ENCODE peak calls at places on chromosome 6, in four cellular contexts. K is SJSA1, C is heart left ventricle, S is fibroblast of lung. P is an unnamed sample. For H3K36me3, the result is how much of the 10 kb centered on the place peaks cover.

GRCh38 chr6:165451845-165452244 is 142.4 kb upstream of the C6orf118 start:
- DNase-seq in C (no peak), S (no peak), K (no peak), P (no peak)

GRCh38 chr6:129936329-129937165 is 75.4 kb upstream of the TMEM244 start:
- DNase-seq in K (peak), C (peak), S (peak), P (no peak)

GRCh38 chr6:157556671-157557430 is 175.9 kb downstream of the ZDHHC14 start:
- DNase-seq in K (no peak), S (no peak), C (no peak), P (no peak)

GRCh38 chr6:45835725-45836437 is 179.8 kb downstream of the CLIC5 start:
- DNase-seq in C (no peak), S (peak), K (no peak), P (no peak)

GRCh38 chr6:73285674-73286283 is 22.8 kb upstream of the KHDC1 start:
- DNase-seq in S (peak), C (no peak), K (no peak), P (no peak)

GRCh38 chr6:129317931-129318820 is 391.8 kb downstream of the ARHGAP18 start:
- DNase-seq in C (no peak), S (peak), K (peak), P (no peak)

GRCh38 chr6:149336529-149336928 is 19.0 kb downstream of the TAB2 start:
- DNase-seq in K (no peak), S (peak), C (no peak), P (no peak)

GRCh38 chr6:79755967-79756366 is 124.8 kb downstream of the SH3BGRL2 start:
- DNase-seq in S (no peak), K (no peak), C (no peak), P (no peak)

GRCh38 chr6:156883497-156884252 is 106.5 kb downstream of the ARID1B start:
- DNase-seq in C (no peak), K (no peak), S (no peak), P (no peak)

GRCh38 chr6:148146717-148147116 is 195.9 kb upstream of the SASH1 start:
- DNase-seq in C (no peak), K (no peak), S (peak), P (no peak)

GRCh38 chr6:164578616-164579015 is 730.8 kb downstream of the C6orf118 start:
- DNase-seq in C (no peak), S (no peak), K (no peak), P (no peak)

GRCh38 chr6:109236140-109237081 is 141.1 kb downstream of the CEP57L1 start:
- DNase-seq in C (no peak), K (no peak), S (no peak), P (no peak)

GRCh38 chr6:24858154-24858801 is 59.6 kb upstream of the ARMH2 start:
- DNase-seq in C (no peak), S (no peak), K (no peak), P (no peak)

GRCh38 chr6:54805077-54805476 is 41.5 kb upstream of the FAM83B start:
- DNase-seq in C (no peak), S (peak), K (peak), P (no peak)

GRCh38 chr6:119034827-119035458 is 43.5 kb downstream of the FAM184A start:
- DNase-seq in C (no peak), S (no peak), K (no peak), P (no peak)

GRCh38 chr6:124022641-124023040 is 219.0 kb downstream of the NKAIN2 start:
- DNase-seq in C (no peak), K (no peak), S (no peak), P (no peak)

GRCh38 chr6:23655502-23655901 is 470.5 kb upstream of the NRSN1 start:
- DNase-seq in S (no peak), K (no peak), C (no peak), P (no peak)

GRCh38 chr6:137094411-137095008 is 49.7 kb upstream of the IL20RA start:
- DNase-seq in K (peak), C (peak), S (peak), P (peak)

GRCh38 chr6:2663123-2663522 is 87.6 kb downstream of the MYLK4 start:
- DNase-seq in K (no peak), C (no peak), S (no peak), P (no peak)

GRCh38 chr6:167662104-167662880 is 164.4 kb upstream of the AFDN start:
- DNase-seq in S (no peak), C (no peak), K (no peak), P (no peak)

GRCh38 chr6:6219716-6220115 is 100.7 kb downstream of the F13A1 start:
- DNase-seq in K (no peak), S (no peak), C (no peak), P (no peak)

GRCh38 chr6:6221829-6222535 is 98.5 kb downstream of the F13A1 start:
- DNase-seq in K (no peak), S (no peak), C (no peak), P (no peak)

GRCh38 chr6:6218246-6219085 is 102.0 kb downstream of the F13A1 start:
- DNase-seq in K (no peak), S (no peak), C (no peak), P (no peak)

GRCh38 chr6:6220718-6221117 is 99.7 kb downstream of the F13A1 start:
- DNase-seq in C (no peak), K (no peak), S (no peak), P (no peak)

DNA sequence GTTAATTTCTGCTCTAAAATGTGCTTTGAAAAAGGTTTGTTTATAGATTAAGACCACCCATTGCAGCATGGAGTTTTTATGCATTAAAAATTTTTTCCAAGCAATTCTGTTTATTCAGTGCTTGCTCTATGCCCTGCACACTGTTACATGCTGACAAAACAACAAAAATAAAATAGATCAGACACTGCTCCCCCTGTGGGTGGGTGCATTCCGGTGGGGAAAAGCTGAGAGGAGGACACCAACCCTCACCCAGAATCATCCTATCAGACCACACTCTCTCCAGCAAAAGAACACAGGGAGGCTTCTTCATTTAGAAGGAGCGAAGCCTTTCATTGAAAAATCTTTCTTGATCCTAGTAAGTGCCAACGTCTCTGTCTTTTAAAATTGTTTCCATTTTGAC is 102.6 kb downstream of the F13A1 start:
- DNase-seq in C (no peak), S (no peak), K (no peak), P (no peak)
- H3K36me3 ChIP-seq in C (under half), S (under half), K (under half), P (under half)

DNA sequence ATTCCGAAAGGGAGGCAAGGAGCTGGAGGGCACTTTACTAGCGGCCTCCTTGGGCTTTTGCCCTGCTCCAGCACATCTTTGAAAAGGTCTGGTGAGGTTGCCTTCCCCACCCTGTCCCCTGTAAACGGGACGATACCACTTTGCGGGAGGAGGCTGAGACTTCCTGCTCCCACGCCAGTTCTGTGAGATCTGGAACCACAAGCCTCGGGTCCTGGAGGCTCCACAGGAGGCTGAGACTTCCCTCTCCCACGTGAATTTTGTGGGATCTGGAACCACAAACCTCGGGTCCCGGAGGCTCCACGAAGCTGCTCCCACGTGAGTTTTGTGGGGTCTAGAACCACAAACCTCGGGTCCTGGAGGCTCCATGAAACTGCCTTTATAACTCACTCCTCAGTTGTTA is 209.3 kb downstream of the DLL1 start:
- DNase-seq in S (no peak), C (no peak), K (no peak), P (no peak)
- H3K36me3 ChIP-seq in S (under half), C (under half), K (under half), P (under half)

DNA sequence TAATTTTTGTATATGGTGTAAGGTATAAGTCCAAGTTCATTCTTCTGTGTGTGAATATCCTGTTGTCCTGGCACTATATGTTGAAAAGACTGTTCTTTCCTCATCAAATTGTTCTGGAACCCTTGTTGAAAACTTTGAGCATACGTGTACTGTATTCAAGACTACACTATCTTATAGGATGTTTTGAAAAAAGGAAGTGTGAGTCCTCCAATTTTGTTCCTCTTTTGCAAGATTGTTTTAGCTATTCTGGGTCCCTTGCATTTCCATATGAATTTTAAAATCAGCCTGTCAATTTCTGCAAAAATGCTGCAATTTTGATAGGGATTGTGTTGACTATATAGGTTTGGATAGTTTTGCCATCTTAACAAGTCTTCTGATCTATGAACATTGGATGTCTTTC is 195.2 kb downstream of the BACH2 start:
- DNase-seq in C (no peak), K (no peak), S (no peak), P (no peak)
- H3K36me3 ChIP-seq in C (under half), K (under half), S (under half), P (under half)

DNA sequence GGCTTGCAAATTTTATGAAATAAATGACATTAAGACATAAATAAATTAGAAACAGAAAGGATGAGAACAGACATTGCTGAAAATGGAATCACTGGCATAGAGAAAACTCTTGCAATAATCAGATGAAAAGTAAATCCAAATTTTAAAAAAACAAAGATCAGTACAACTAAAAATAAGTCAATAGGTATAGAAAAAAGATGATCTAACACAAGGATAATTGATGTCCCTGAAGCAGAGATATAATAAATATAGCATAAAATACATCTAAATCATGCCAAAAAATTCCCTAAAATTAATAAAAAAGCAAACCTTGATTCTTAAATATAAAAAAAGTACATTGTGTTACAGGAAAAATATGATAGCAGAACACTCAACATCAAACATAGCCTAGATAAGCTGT is 379.6 kb downstream of the SYNE1 start:
- DNase-seq in K (no peak), C (no peak), S (no peak), P (no peak)
- H3K36me3 ChIP-seq in K (under half), C (under half), S (under half), P (half or more)

GRCh38 chr6:13431059-13431656 is 56.2 kb downstream of the GFOD1 start:
- DNase-seq in S (no peak), K (no peak), C (no peak), P (no peak)
- H3K36me3 ChIP-seq in S (under half), K (under half), C (under half), P (under half)

DNA sequence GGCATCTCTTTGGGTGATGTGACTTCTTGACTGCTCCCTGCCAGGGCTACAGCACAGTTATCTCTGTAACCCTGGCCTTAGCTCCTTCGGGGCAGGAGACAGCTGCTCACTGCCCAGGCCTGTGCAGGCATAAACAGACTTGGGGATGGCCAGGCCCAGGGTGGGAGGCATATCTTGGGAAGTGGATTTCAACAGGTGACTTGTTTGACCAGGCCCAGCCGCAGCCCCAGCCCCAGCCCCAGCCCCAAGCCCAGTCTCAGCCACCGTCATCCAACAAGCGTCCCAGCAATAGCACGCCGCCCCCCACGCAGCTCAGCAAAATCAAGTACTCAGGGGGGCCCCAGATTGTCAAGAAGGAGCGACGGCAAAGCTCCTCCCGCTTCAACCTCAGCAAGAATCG is 7.5 kb downstream of the MEA1 start:
- DNase-seq in K (no peak), C (no peak), S (no peak), P (no peak)
- H3K36me3 ChIP-seq in K (half or more), C (under half), S (under half), P (half or more)

GRCh38 chr6:154814063-154814462 is 80.8 kb downstream of the SCAF8 start:
- DNase-seq in C (no peak), S (no peak), K (no peak), P (no peak)

GRCh38 chr6:154821638-154822037 is 88.4 kb downstream of the SCAF8 start:
- DNase-seq in S (no peak), K (no peak), C (no peak), P (no peak)

GRCh38 chr6:154821099-154821498 is 87.9 kb downstream of the SCAF8 start:
- DNase-seq in C (no peak), K (no peak), S (no peak), P (no peak)

DNA sequence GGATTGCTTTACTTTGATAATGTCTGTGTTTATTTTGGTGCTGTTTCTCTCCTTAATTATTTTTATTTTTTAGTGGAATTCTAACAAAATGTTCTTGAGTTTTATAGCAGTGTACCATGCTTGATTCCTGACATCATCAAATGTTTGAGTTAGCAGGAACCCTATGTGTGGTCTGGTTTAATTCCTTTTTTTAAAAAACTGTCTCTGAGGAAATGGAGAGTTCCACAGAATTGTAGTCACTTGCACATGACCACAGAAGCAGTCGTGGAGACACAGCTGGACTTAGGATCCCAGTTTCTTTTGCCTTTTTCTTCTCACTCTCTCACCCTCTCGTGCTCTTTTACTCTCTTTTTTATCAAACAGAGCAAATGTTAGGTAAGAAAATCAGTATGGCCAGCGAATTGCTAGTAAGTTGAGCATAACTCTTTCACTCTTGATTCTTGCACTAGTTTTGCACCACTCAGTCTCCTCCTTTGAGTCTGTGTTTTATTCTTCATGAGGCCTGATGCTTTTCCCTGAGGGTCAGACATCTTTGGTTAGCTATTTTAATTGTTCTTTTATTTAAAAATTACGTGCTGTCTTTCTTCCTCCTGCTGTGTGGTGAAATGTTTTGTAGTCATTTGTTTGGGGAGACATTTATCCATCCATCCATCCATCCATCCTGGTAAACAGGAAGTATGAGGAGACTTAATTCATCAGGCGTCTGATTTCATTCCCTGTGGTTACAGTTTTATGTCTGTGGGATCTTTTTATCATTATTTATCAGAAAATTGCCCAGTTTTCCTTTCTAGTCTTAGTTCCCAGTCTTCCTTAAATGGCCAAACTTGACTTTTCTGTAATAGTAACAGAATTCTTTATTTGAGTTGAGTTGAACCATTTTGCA is 83.0 kb downstream of the SCAF8 start:
- DNase-seq in C (no peak), K (peak), S (peak), P (no peak)
- H3K36me3 ChIP-seq in C (under half), K (half or more), S (under half), P (half or more)

DNA sequence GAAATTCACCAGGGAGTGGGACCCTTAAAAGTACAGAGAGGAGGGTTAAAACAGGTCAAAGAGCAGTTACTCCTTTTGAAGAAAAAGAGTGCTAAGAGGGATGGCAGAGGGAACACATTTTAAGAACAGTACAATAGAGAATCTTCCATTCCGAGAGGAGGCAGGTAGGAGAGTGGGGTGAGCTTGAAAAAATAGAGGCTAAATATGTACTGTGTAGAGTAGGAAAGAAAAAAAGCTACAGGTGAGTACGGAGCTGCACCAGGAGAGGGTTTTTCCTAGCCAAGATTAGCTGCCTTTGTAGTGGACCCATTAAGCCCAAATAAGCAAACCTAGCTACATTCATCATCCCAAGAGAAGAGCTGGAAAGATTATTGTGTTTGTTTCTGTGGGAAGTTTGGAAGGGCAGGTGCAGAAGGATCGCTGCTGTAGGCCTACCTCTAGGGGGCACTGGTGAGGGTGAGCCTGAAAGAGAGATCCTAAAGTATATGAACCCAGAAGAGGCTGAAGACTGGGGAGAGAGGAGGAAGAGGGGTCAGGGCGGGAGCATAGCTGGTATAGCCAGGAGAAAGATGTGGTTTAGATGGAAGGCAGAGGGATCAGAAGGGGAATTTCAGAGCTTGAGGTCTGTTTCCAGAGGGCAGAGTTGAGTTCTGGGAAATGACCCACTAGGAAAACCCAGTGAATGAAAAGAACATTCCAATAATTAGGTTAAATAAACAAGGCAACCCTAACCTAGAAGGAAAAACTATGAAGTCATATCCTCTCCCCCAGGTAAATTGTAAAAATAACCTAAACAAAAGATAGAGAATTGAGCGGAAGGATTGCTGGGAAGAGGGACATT is 50.2 kb upstream of the HINT3 start:
- DNase-seq in C (no peak), K (peak), S (no peak), P (no peak)
- H3K36me3 ChIP-seq in C (under half), K (under half), S (under half), P (under half)

DNA sequence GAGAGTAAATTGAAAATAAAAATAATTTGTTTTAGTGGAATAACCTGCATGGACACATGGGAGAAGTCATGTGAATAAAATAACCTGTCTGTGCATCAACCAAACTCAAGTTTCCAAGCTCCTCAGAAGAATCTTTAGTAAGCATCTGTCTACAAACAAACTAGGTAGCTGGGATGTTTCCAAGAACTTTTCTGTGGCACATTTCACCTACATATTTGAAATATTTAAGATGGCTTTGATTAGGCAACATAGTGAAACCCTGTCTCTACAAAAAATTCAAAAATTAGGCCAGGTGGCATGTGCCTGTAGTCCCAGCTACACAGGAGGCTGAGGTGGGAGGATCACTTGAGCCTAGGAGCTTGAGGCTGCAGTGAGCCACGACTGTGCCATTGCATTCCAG is 168.2 kb downstream of the DST start:
- DNase-seq in S (no peak), C (no peak), K (no peak), P (no peak)
- H3K36me3 ChIP-seq in S (under half), C (under half), K (half or more), P (half or more)

GRCh38 chr6:27230758-27231111 is 16.8 kb upstream of the PRSS16 start:
- DNase-seq in S (no peak), C (no peak), K (no peak), P (no peak)
- H3K36me3 ChIP-seq in S (under half), C (under half), K (under half), P (under half)